ENCODE peak calls at places on chromosomes 7 and 10, in ten cellular contexts. F, X, C, P, E, R, L, I, A and Z are unnamed samples.

GRCh38 chr10:22911889-22912762 is 15.7 kb upstream of the ARMC3 start:
- DNase-seq in F (no peak), X (no peak), C (no peak), P (no peak), E (no peak), R (no peak), L (no peak), I (no peak), A (peak), Z (no peak)

GRCh38 chr10:37384923-37385322 is 259.5 kb downstream of the ANKRD30A start:
- DNase-seq in F (no peak), X (no peak), C (no peak), P (no peak), E (no peak), R (no peak), L (no peak), I (no peak), A (no peak), Z (no peak)

GRCh38 chr10:26621889-26622681 is 75.4 kb upstream of the PDSS1 start:
- DNase-seq in F (peak), X (no peak), C (peak), P (no peak), E (peak), R (peak), L (peak), I (no peak), A (no peak), Z (no peak)

GRCh38 chr7:50620418-50620817 is 55.2 kb upstream of the DDC start:
- DNase-seq in F (peak), X (no peak), C (no peak), P (no peak), E (no peak), R (no peak), L (no peak), I (no peak), A (no peak), Z (no peak)

GRCh38 chr10:80555415-80555814 is 17.7 kb downstream of the SH2D4B start:
- DNase-seq in F (no peak), X (no peak), C (no peak), P (no peak), E (no peak), R (no peak), L (no peak), I (no peak), A (no peak), Z (no peak)

GRCh38 chr7:372939-373791 is 83.2 kb downstream of the FOXL3 start:
- DNase-seq in F (no peak), X (no peak), C (no peak), P (peak), E (no peak), R (peak), L (no peak), I (no peak), A (no peak), Z (no peak)

GRCh38 chr10:48253970-48254657 is 20.4 kb downstream of the FRMPD2 start:
- DNase-seq in F (peak), X (no peak), C (no peak), P (no peak), E (no peak), R (no peak), L (no peak), I (no peak), A (peak), Z (no peak)

GRCh38 chr10:1939016-1939415 is 201.7 kb upstream of the ADARB2 start:
- DNase-seq in F (no peak), X (peak), C (no peak), P (no peak), E (peak), R (no peak), L (no peak), I (peak), A (no peak), Z (no peak)

GRCh38 chr7:151148319-151149259 is 18.9 kb downstream of the GBX1 start:
- DNase-seq in F (no peak), X (no peak), C (no peak), P (no peak), E (no peak), R (no peak), L (no peak), I (no peak), A (no peak), Z (no peak)

GRCh38 chr7:151700621-151701185 is 176.2 kb downstream of the PRKAG2 start:
- DNase-seq in F (peak), X (no peak), C (no peak), P (no peak), E (no peak), R (no peak), L (no peak), I (no peak), A (peak), Z (no peak)

GRCh38 chr7:8211725-8212096 is 50.3 kb downstream of the ICA1 start:
- DNase-seq in F (no peak), X (no peak), C (no peak), P (no peak), E (no peak), R (no peak), L (no peak), I (no peak), A (no peak), Z (no peak)

GRCh38 chr10:12466701-12467100 is 117.4 kb downstream of the CAMK1D start:
- DNase-seq in F (no peak), X (no peak), C (no peak), P (peak), E (no peak), R (no peak), L (no peak), I (peak), A (no peak), Z (no peak)

GRCh38 chr7:159227433-159227832 is 82.8 kb upstream of the VIPR2 start:
- DNase-seq in F (no peak), X (no peak), C (no peak), P (no peak), E (no peak), R (no peak), L (no peak), I (no peak), A (no peak), Z (no peak)

GRCh38 chr10:31822616-31823318 is 105.9 kb downstream of the ARHGAP12 start:
- DNase-seq in F (no peak), X (no peak), C (no peak), P (no peak), E (no peak), R (no peak), L (no peak), I (no peak), A (no peak), Z (no peak)

GRCh38 chr10:133124357-133125211 is 35.4 kb upstream of the KNDC1 start:
- DNase-seq in F (peak), X (no peak), C (no peak), P (peak), E (no peak), R (peak), L (peak), I (no peak), A (peak), Z (no peak)

GRCh38 chr10:30510184-30510931 is 76.4 kb downstream of the MAP3K8 start:
- DNase-seq in F (peak), X (no peak), C (no peak), P (no peak), E (no peak), R (peak), L (no peak), I (no peak), A (peak), Z (no peak)

GRCh38 chr10:101843032-101843991 is at the start of gene KCNIP2:
- DNase-seq in F (peak), X (peak), C (no peak), P (peak), E (peak), R (peak), L (peak), I (peak), A (no peak), Z (no peak)

GRCh38 chr10:59991661-59992060 is 85.3 kb upstream of the CCDC6 start:
- DNase-seq in F (peak), X (no peak), C (no peak), P (no peak), E (no peak), R (peak), L (no peak), I (peak), A (peak), Z (no peak)

GRCh38 chr10:63480237-63480636 is 14.5 kb upstream of the JMJD1C start:
- DNase-seq in F (no peak), X (no peak), C (no peak), P (no peak), E (no peak), R (no peak), L (no peak), I (no peak), A (no peak), Z (no peak)

GRCh38 chr10:22461891-22462290 is 116.6 kb downstream of the SPAG6 start:
- DNase-seq in F (peak), X (no peak), C (no peak), P (no peak), E (no peak), R (no peak), L (no peak), I (no peak), A (no peak), Z (no peak)

GRCh38 chr10:78634389-78634815 is 434.4 kb upstream of the ZMIZ1 start:
- DNase-seq in F (peak), X (no peak), C (no peak), P (no peak), E (no peak), R (peak), L (no peak), I (no peak), A (no peak), Z (no peak)

GRCh38 chr10:3716093-3716492 is 68.9 kb downstream of the KLF6 start:
- DNase-seq in F (no peak), X (no peak), C (no peak), P (no peak), E (no peak), R (no peak), L (no peak), I (no peak), A (peak), Z (no peak)

GRCh38 chr7:146956853-146957252 is 840.3 kb downstream of the CNTNAP2 start:
- DNase-seq in F (no peak), X (no peak), C (no peak), P (no peak), E (no peak), R (no peak), L (no peak), I (no peak), A (peak), Z (no peak)

GRCh38 chr10:88209837-88210552 is 346.6 kb downstream of the PTEN start:
- DNase-seq in F (peak), X (no peak), C (no peak), P (no peak), E (no peak), R (no peak), L (no peak), I (no peak), A (peak), Z (no peak)

GRCh38 chr10:73873843-73874215 is 526 bp downstream of the CAMK2G start:
- DNase-seq in F (no peak), X (no peak), C (no peak), P (no peak), E (no peak), R (no peak), L (no peak), I (no peak), A (no peak), Z (no peak)

GRCh38 chr10:91424016-91424415 is 13.9 kb downstream of the HECTD2 start:
- DNase-seq in F (no peak), X (no peak), C (no peak), P (no peak), E (no peak), R (no peak), L (no peak), I (no peak), A (peak), Z (no peak)

GRCh38 chr10:70492786-70493659 is 14.5 kb downstream of the PALD1 start:
- DNase-seq in F (no peak), X (no peak), C (no peak), P (no peak), E (no peak), R (no peak), L (no peak), I (no peak), A (peak), Z (no peak)

GRCh38 chr10:116430288-116430687 is 2.6 kb downstream of the PNLIPRP3 start:
- DNase-seq in F (no peak), X (no peak), C (no peak), P (no peak), E (no peak), R (no peak), L (no peak), I (no peak), A (no peak), Z (no peak)

GRCh38 chr10:110784198-110784597 is 87.5 kb upstream of the PDCD4 start:
- DNase-seq in F (no peak), X (no peak), C (no peak), P (no peak), E (no peak), R (no peak), L (no peak), I (peak), A (no peak), Z (no peak)